ENCODE peak calls at places on chromosomes 6 and 20, in four cellular contexts. I, Z, U and E are unnamed samples.

GRCh38 chr6:93419304-93420162 is at the start of gene EPHA7:
- DNase-seq in I (no peak), Z (peak), U (peak), E (peak)

GRCh38 chr6:26421259-26422144 is 18.8 kb upstream of the BTN3A3 start:
- DNase-seq in I (peak), Z (peak), U (peak), E (peak)

GRCh38 chr6:162942860-162943259 is 215.1 kb downstream of the PACRG start:
- DNase-seq in I (no peak), Z (no peak), U (no peak), E (no peak)

GRCh38 chr6:123777554-123777953 is 26.1 kb upstream of the NKAIN2 start:
- DNase-seq in I (no peak), Z (no peak), U (no peak), E (no peak)

GRCh38 chr6:3081965-3082364 is 13.7 kb downstream of the RIPK1 start:
- DNase-seq in I (no peak), Z (no peak), U (no peak), E (no peak)

GRCh38 chr6:129717287-129717686 is 7.3 kb upstream of the ARHGAP18 start:
- DNase-seq in I (no peak), Z (no peak), U (no peak), E (no peak)

GRCh38 chr6:108850669-108851467 is 2.6 kb downstream of the ARMC2 start:
- DNase-seq in I (no peak), Z (no peak), U (no peak), E (no peak)

GRCh38 chr20:58888521-58889333 is 36.2 kb downstream of the GNAS start:
- DNase-seq in I (no peak), Z (peak), U (peak), E (peak)

GRCh38 chr6:30645989-30646388 is 944 bp upstream of the C6orf136 start:
- DNase-seq in I (no peak), Z (no peak), U (peak), E (no peak)

GRCh38 chr6:30644769-30645168 is 2.2 kb upstream of the C6orf136 start:
- DNase-seq in I (no peak), Z (no peak), U (no peak), E (no peak)

GRCh38 chr6:30647039-30647801 is at the start of gene C6orf136:
- DNase-seq in I (peak), Z (peak), U (peak), E (peak)

GRCh38 chr6:30647802-30648460 is 998 bp downstream of the C6orf136 start:
- DNase-seq in I (no peak), Z (no peak), U (no peak), E (peak)

DNA sequence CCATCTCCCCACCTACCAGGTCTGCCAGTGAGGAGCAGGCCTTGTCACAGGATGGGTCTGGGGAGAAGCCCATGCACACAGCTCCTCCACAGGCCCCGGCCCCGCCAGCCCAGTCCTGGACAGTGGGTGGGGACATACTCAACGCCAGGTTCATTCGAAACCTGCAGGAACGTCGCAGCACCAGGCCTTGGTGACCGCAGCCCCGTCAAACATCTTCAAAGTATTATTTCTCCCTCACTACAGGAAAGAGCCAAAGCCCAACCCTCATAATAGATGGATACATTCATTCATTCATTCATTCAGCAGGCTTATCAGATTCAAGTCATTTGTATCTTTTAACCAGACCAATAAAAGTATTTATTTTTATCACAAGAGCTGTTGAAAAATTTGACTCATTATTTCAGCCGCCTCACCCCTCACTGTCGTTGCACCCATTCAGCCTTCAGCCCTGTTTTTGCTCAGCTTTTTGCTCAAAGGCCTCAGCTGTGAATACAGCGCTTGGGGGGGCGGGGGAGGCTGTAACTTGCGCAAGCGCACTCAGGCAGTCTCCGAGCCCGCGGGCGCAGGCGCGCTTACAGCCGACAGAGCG is 389 bp upstream of the C6orf136 start:
- DNase-seq in I (no peak), Z (peak), U (peak), E (no peak)
- TF ChIP-seq JUND in I (no peak), Z (no peak), U (no peak), E (no peak)

GRCh38 chr6:31193206-31193605 is 22.7 kb upstream of the POU5F1 start:
- DNase-seq in I (no peak), Z (no peak), U (no peak), E (peak)

GRCh38 chr6:31194271-31194834 is 23.9 kb upstream of the POU5F1 start:
- DNase-seq in I (no peak), Z (no peak), U (no peak), E (no peak)

GRCh38 chr6:31202259-31203166 is 32.0 kb upstream of the POU5F1 start:
- DNase-seq in I (no peak), Z (no peak), U (peak), E (no peak)

GRCh38 chr6:31203345-31203979 is 33.0 kb upstream of the POU5F1 start:
- DNase-seq in I (peak), Z (no peak), U (peak), E (peak)

GRCh38 chr6:31197559-31198305 is 27.2 kb upstream of the POU5F1 start:
- DNase-seq in I (peak), Z (peak), U (peak), E (peak)
- TF ChIP-seq JUND in I (no peak), Z (no peak), U (peak), E (no peak)

GRCh38 chr20:8131598-8132014 is 460 bp upstream of the PLCB1 start:
- DNase-seq in I (no peak), Z (no peak), U (no peak), E (no peak)
- TF ChIP-seq JUND in I (no peak), Z (no peak), U (no peak), E (no peak)

DNA sequence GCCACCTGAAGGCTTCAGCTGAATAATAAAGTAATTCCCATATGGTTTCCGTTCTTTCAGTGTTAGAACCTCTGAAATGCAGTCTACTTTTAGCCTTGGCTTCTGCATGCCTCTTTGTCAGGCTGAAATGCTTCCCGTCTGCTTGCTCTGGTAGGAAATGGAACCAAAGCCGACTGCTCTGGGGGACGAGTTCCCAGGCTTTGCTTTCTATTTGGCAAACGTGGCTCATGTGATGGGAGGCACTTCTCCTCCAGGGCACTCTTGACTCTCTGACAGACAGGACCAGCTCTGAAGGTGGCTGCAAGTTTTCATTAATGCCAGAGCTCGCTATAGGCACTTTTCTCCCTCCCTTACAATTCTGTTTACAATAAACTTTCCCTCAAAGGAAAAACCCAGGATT is 225.2 kb downstream of the PRL start:
- DNase-seq in I (no peak), Z (peak), U (no peak), E (peak)
- TF ChIP-seq JUND in I (no peak), Z (no peak), U (no peak), E (no peak)

GRCh38 chr6:56047931-56048520 is 172.6 kb upstream of the BMP5 start:
- DNase-seq in I (no peak), Z (no peak), U (no peak), E (no peak)
- TF ChIP-seq JUND in I (no peak), Z (no peak), U (no peak), E (no peak)

DNA sequence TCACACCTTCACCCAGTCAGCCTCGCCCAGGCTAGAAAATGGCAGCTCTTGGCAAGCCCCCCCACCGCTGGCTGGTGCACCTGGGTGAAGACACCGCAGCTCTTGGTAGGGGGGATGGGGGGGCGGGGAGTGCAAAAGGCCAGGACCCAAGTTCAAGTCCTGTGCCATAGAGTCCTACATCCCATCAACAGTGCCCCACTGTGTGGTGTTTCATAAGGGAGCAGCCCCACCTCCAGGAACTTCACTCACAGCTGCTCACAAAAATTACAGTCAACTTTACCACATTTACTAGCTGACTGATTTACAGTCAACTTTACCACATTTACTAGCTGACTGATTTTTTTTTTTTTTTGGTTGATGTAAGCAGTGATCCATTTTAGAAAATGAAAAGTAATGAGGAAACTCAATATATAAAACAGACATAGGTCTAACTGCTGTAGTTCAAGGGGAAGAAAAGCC is 209.0 kb upstream of the SNX9 start:
- DNase-seq in I (no peak), Z (no peak), U (no peak), E (no peak)
- TF ChIP-seq JUND in I (no peak), Z (no peak), U (no peak), E (no peak)

DNA sequence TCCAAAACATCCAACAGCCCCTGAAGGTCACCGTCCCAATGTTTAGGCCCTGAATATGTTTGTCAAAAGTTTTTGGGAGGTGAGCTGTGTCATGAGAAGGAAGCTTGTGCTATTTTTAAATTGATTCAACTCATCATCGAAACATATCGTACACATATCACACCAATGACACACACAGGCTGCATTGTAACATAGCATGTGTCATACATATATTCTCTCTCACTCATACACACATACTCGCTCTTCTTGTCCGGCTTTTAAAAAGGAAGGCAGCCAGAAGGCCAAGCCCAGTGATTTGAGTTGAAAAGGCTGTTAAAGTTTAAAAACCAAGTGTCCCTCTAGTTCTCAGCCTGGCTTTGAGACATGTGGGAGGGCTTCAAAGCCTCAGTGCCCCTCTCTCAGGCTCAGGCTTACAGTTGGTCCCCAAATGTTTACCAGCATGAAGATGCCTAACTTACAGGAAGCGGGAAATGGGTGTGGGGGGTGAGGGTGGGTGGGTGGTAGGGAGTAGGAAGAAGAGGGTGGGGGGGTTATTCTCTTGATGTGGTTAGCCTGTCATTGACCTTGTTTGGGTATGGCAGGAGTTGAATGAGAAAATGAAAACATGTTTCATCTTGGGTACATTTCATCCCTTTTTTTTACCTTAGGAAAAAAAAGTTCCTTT is 3.3 kb upstream of the PRDM1 start:
- DNase-seq in I (no peak), Z (no peak), U (no peak), E (no peak)
- TF ChIP-seq JUND in I (no peak), Z (no peak), U (no peak), E (no peak)

GRCh38 chr20:34817801-34818200 is 7.7 kb downstream of the NCOA6 start:
- DNase-seq in I (no peak), Z (no peak), U (no peak), E (no peak)
- TF ChIP-seq JUND in I (no peak), Z (no peak), U (no peak), E (no peak)

DNA sequence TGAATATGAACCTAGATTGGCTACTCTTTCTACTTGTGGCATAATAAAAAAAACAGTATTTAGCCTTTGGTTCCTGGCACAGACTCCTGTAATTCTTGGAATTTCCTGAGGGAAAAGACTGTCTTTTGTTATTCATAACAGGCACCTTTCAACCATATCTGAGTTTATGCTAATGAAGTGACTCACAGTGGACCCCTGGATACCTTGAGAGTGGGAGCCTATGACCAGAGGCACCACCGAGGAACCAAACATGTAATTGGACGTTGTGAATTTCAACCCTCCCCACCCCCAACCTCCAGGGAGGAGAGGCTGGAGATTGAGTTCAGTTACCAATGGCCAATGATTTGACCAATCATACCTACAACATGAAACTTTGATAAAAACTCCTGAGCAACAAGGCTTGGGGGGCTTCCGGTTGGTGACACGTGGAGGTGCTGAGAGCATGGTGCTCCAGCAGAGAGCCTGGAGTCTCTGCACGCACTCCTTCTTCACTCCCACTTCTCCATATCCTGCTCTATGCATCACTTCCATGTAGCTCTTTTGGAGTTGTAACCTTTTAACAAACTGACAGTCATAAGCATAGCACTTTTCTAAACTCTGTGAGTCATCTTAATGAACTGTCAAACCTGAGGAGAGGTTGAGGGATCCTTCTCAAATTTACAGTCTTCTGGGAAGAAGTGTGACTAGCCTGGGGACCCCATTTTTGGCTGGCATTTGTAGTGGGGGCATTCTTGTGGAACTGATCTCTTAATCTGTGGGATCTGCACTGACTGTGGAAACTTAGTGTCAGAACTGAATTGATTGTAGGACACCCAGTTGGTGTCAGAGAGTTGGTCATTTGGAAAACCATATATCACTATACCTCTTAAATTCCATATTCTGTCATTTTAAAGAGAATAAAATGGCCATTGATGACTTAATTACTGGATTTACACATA is 48.6 kb downstream of the LAMA4 start:
- DNase-seq in I (no peak), Z (no peak), U (no peak), E (no peak)
- TF ChIP-seq JUND in I (peak), Z (peak), U (no peak), E (no peak)